ENCODE peak calls at places on chromosome 15, in six cellular contexts. Z, X, K, S, G and B are unnamed samples.

GRCh38 chr15:62900071-62900812 is 142.3 kb upstream of the TPM1 start:
- DNase-seq in K (no peak), Z (no peak), S (no peak), X (no peak), G (no peak), B (no peak)

GRCh38 chr15:66886686-66887273 is 178.6 kb upstream of the SMAD3 start:
- DNase-seq in Z (no peak), K (no peak), S (no peak), X (no peak), G (peak; percentile 14), B (no peak)

GRCh38 chr15:28881600-28881999 is 4.2 kb upstream of the APBA2 start:
- DNase-seq in K (no peak), S (no peak), Z (no peak), X (no peak), G (no peak), B (no peak)

GRCh38 chr15:55250392-55250791 is 39.2 kb downstream of the RAB27A start:
- DNase-seq in S (no peak), X (peak; percentile 78), K (no peak), Z (no peak), G (no peak), B (no peak)

GRCh38 chr15:38547255-38547997 is 17.2 kb downstream of the RASGRP1 start:
- DNase-seq in K (no peak), X (no peak), Z (peak; percentile 76), G (no peak), S (no peak), B (no peak)

GRCh38 chr15:63985221-63986184 is 60.8 kb downstream of the DAPK2 start:
- DNase-seq in K (no peak), G (no peak), X (no peak), Z (no peak), S (no peak), B (no peak)

GRCh38 chr15:45184562-45185041 is 3.2 kb downstream of the SHF start:
- DNase-seq in Z (no peak), K (no peak), G (no peak), S (no peak), X (no peak), B (no peak)

GRCh38 chr15:74642724-74643367 is 27.2 kb downstream of the CLK3 start:
- DNase-seq in S (no peak), K (no peak), X (no peak), G (no peak), Z (peak; percentile 73), B (no peak)

GRCh38 chr15:68729789-68730201 is 90.9 kb downstream of the ANP32A start:
- DNase-seq in G (no peak), K (no peak), Z (no peak), X (no peak), S (no peak), B (no peak)

GRCh38 chr15:58951388-58952060 is 18.0 kb upstream of the SLTM start:
- DNase-seq in S (no peak), X (no peak), G (no peak), K (no peak), Z (no peak), B (no peak)

GRCh38 chr15:53203454-53203853 is 413.3 kb upstream of the ONECUT1 start:
- DNase-seq in X (no peak), Z (no peak), G (no peak), K (no peak), S (no peak), B (no peak)

GRCh38 chr15:50137330-50137761 is 18.3 kb upstream of the ATP8B4 start:
- DNase-seq in K (no peak), G (no peak), X (no peak), S (no peak), Z (peak; percentile 76), B (no peak)

GRCh38 chr15:84981711-84982300 is at the start of gene PDE8A:
- DNase-seq in X (no peak), K (no peak), Z (peak; percentile 67), S (peak; percentile 45), G (peak; percentile 69), B (peak; percentile 41)

GRCh38 chr15:88115529-88116152 is 140.9 kb downstream of the NTRK3 start:
- DNase-seq in K (no peak), X (no peak), S (no peak), G (no peak), Z (no peak), B (no peak)

GRCh38 chr15:73078722-73079121 is 26.5 kb downstream of the NEO1 start:
- DNase-seq in G (no peak), Z (no peak), S (no peak), X (peak; percentile 73), K (no peak), B (no peak)

GRCh38 chr15:62089616-62090015 is 22.8 kb downstream of the C2CD4A start:
- DNase-seq in S (no peak), X (no peak), Z (no peak), K (no peak), G (no peak), B (no peak)

GRCh38 chr15:84645997-84646396 is 8.1 kb downstream of the WDR73 start:
- DNase-seq in G (no peak), S (no peak), Z (no peak), X (no peak), K (no peak), B (no peak)

GRCh38 chr15:69290346-69291164 is 8.2 kb upstream of the PAQR5 start:
- DNase-seq in K (no peak), G (no peak), X (no peak), S (no peak), Z (no peak), B (no peak)

GRCh38 chr15:90201150-90201943 is at the start of gene SEMA4B:
- DNase-seq in Z (peak; percentile 84), K (no peak), G (peak; percentile 90), X (peak; percentile 36), S (peak; percentile 97), B (peak; percentile 97)
- TF ChIP-seq POLR2A in Z (peak; percentile 53), K (peak; percentile 80), G (peak; percentile 50), X (peak; percentile 73), S (peak; percentile 62), B (no peak)

GRCh38 chr15:100277087-100277855 is 64.5 kb downstream of the ADAMTS17 start:
- DNase-seq in K (no peak), Z (no peak), X (no peak), S (no peak), G (no peak), B (no peak)
- TF ChIP-seq TAF1 in K (no peak), Z (no peak), X (no peak), S (no peak), G (no peak), B (no peak)

GRCh38 chr15:52020253-52021085 is 1.4 kb downstream of the MAPK6 start:
- DNase-seq in S (no peak), Z (no peak), G (no peak), K (no peak), X (no peak), B (no peak)

GRCh38 chr15:52018244-52018643 is 775 bp upstream of the MAPK6 start:
- DNase-seq in Z (no peak), S (no peak), G (no peak), K (no peak), X (no peak), B (no peak)

GRCh38 chr15:52021128-52021671 is 2.2 kb downstream of the MAPK6 start:
- DNase-seq in S (no peak), K (no peak), Z (peak; percentile 90), G (no peak), X (peak; percentile 74), B (no peak)

GRCh38 chr15:52018693-52019393 is at the start of gene MAPK6:
- DNase-seq in K (peak; percentile 71), X (peak; percentile 80), Z (peak; percentile 97), S (peak; percentile 95), G (peak; percentile 95), B (peak; percentile 92)

GRCh38 chr15:52019394-52020252 is 604 bp downstream of the MAPK6 start:
- DNase-seq in K (no peak), S (peak; percentile 74), Z (peak; percentile 85), X (peak; percentile 75), G (peak; percentile 79), B (peak; percentile 60)
- TF ChIP-seq POLR2AphosphoS5 in K (peak; percentile 74), S (peak; percentile 45), Z (no peak), X (peak; percentile 49), G (peak; percentile 64), B (peak; percentile 77)

GRCh38 chr15:31372635-31373091 is 46.0 kb downstream of the KLF13 start:
- DNase-seq in X (no peak), S (no peak), Z (no peak), K (no peak), G (peak; percentile 59), B (no peak)
- TF ChIP-seq POLR2A in X (no peak), S (no peak), Z (no peak), K (no peak), G (no peak), B (no peak)

DNA sequence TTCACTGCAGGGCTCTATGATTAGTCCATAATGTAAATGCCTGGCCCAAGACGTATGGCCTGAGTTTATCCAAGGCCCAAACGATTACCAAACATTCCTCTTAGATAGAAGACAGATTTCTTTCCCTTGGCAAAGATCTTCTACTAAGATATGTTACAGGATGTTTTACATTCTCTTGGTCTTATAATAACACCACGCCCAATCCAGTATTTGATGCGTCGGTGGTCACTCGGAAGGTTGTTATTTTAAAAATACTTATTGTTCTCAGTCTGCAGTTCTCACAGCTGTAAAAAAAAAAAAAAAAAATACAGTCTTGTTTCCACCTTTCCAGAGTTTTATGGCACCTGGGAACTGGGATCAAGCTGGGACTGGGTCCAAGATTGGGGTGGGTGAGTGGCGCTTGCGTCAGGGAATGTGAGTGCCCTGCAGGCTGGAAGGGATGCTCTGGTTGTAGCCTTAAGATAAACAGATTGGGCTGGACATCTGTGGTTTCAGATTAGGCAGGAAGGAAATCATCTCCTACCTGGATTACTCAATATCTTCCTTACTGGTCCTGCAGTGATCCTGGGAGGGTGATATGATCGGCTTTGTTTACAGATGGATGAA is 179.5 kb downstream of the THSD4 start:
- DNase-seq in Z (no peak), S (no peak), K (no peak), X (no peak), G (no peak), B (no peak)
- TF ChIP-seq TAF1 in Z (no peak), S (no peak), K (no peak), X (no peak), G (no peak), B (no peak)